ENCODE peak calls at places on chromosomes 1 and 21, in ten cellular contexts. T is CD8-positive, alpha-beta memory T cell; I is hepatocyte; K is uterus; C is CD8-positive, alpha-beta T cell; M is left ventricle myocardium inferior; F is CD4-positive, alpha-beta memory T cell; A is transverse colon; D is left lung; H is AG04450. X is an unnamed sample. For H3K27me3, the result is how much of the 10 kb centered on the place peaks cover.

GRCh38 chr21:34889287-34889536 is 159.9 kb downstream of the RUNX1 start:
- DNase-seq in C (no peak), F (no peak), A (peak), I (peak), K (peak), M (peak), H (no peak), D (peak), T (no peak), X (no peak)

GRCh38 chr1:240737268-240737667 is 125.3 kb upstream of the GREM2 start:
- DNase-seq in I (no peak), M (no peak), D (no peak), F (no peak), T (no peak), K (no peak), A (no peak), C (no peak), H (no peak), X (no peak)

GRCh38 chr1:50417487-50417886 is 5.8 kb downstream of the DMRTA2 start:
- DNase-seq in C (no peak), K (no peak), I (no peak), A (no peak), T (no peak), H (no peak), D (no peak), F (no peak), M (no peak), X (no peak)

GRCh38 chr1:43286115-43286514 is 734 bp upstream of the C1orf210 start:
- DNase-seq in I (no peak), D (peak), H (no peak), T (no peak), M (no peak), K (no peak), A (peak), F (no peak), C (no peak), X (no peak)

GRCh38 chr1:46424730-46425129 is 30.6 kb downstream of the FAAH start:
- DNase-seq in K (no peak), H (no peak), I (no peak), F (no peak), M (no peak), C (no peak), D (no peak), T (no peak), A (no peak), X (no peak)

GRCh38 chr1:184486761-184487445 is 100.1 kb downstream of the C1orf21 start:
- DNase-seq in H (no peak), F (no peak), C (no peak), A (no peak), M (no peak), D (no peak), T (no peak), K (no peak), I (no peak), X (no peak)

GRCh38 chr1:246001142-246001812 is 505.8 kb downstream of the SMYD3 start:
- DNase-seq in M (no peak), T (no peak), F (no peak), K (no peak), I (no peak), A (no peak), H (peak), D (no peak), C (no peak), X (no peak)

GRCh38 chr1:56397409-56397808 is 182.0 kb downstream of the PLPP3 start:
- DNase-seq in T (no peak), F (no peak), C (no peak), H (no peak), M (no peak), I (no peak), D (no peak), A (no peak), K (peak), X (no peak)

GRCh38 chr1:34973326-34973725 is 11.8 kb downstream of the TMEM35B start:
- DNase-seq in D (no peak), T (no peak), A (no peak), C (no peak), M (no peak), H (no peak), F (no peak), I (no peak), K (no peak), X (no peak)

GRCh38 chr21:32921632-32922230 is 104.0 kb upstream of the OLIG2 start:
- DNase-seq in H (no peak), K (no peak), M (no peak), A (peak), C (peak), D (peak), F (peak), T (peak), I (no peak), X (no peak)

GRCh38 chr21:42299324-42300044 is 15.7 kb downstream of the TFF3 start:
- DNase-seq in F (no peak), D (peak), A (no peak), K (no peak), H (no peak), I (no peak), M (peak), C (no peak), T (no peak), X (no peak)

GRCh38 chr1:1118011-1118892 is 2.4 kb upstream of the C1orf159 start:
- DNase-seq in K (no peak), M (peak), H (no peak), F (no peak), T (no peak), C (no peak), I (no peak), A (peak), D (peak), X (no peak)

GRCh38 chr1:27999055-27999454 is 39.3 kb downstream of the XKR8 start:
- DNase-seq in C (no peak), I (no peak), K (no peak), T (no peak), F (no peak), A (no peak), D (no peak), H (no peak), M (no peak), X (no peak)

GRCh38 chr1:25338188-25338981 is at the start of gene TMEM50A:
- DNase-seq in F (peak), K (peak), H (no peak), A (peak), T (peak), I (peak), M (peak), D (peak), C (peak), X (peak)

GRCh38 chr1:38045431-38046332 is 911 bp downstream of the POU3F1 start:
- DNase-seq in M (no peak), H (no peak), I (no peak), K (no peak), T (no peak), F (no peak), D (peak), A (no peak), C (no peak), X (no peak)

GRCh38 chr1:2466834-2467554 is 9.1 kb upstream of the PLCH2 start:
- DNase-seq in D (no peak), T (peak), A (no peak), K (no peak), M (no peak), F (peak), I (no peak), C (no peak), H (no peak), X (no peak)
- H3K27me3 ChIP-seq in D (half or more), T (under half), A (half or more), K (under half), M (half or more), F (under half), I (under half), C (under half), H (under half), X (under half)

DNA sequence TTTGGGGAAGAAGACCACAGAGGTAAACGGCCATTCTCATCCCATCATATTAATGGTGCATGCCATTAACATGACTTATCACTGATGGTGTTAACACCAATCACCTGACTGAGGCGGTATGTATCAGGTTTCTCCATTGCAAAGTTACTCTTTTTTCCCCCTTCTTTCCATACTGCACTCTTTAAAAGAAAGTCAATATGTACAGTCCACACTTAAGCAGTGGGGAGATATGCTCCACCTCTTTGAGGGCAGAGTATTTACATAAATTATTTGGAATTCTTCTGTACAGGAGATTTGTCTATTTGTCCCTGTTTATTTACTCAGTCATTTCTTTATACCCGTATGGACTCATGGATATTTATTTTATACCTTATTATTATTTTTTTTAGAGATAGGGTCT is 35.6 kb upstream of the OSBPL9 start:
- DNase-seq in T (no peak), M (no peak), C (no peak), D (no peak), K (no peak), H (no peak), I (no peak), F (no peak), A (no peak), X (no peak)
- H3K4me3 ChIP-seq in T (no peak), M (no peak), C (no peak), D (no peak), K (no peak), H (no peak), I (no peak), F (no peak), A (no peak), X (no peak)

GRCh38 chr1:18142969-18143368 is 35.4 kb downstream of the IGSF21 start:
- DNase-seq in K (no peak), T (no peak), M (no peak), H (no peak), F (no peak), D (no peak), I (no peak), C (no peak), A (no peak), X (no peak)

GRCh38 chr1:18140411-18140810 is 32.8 kb downstream of the IGSF21 start:
- DNase-seq in C (no peak), D (no peak), T (no peak), A (no peak), I (no peak), K (no peak), M (no peak), F (no peak), H (no peak), X (no peak)

GRCh38 chr1:18141661-18142060 is 34.1 kb downstream of the IGSF21 start:
- DNase-seq in C (no peak), K (no peak), F (no peak), M (no peak), A (no peak), I (no peak), T (no peak), D (no peak), H (no peak), X (no peak)

GRCh38 chr1:18144062-18144461 is 36.5 kb downstream of the IGSF21 start:
- DNase-seq in M (no peak), I (no peak), H (no peak), A (no peak), D (no peak), C (no peak), T (no peak), K (no peak), F (no peak), X (no peak)

GRCh38 chr1:18142471-18142870 is 34.9 kb downstream of the IGSF21 start:
- DNase-seq in F (no peak), A (no peak), I (no peak), K (no peak), C (no peak), T (no peak), D (no peak), M (no peak), H (no peak), X (no peak)
- H3K27me3 ChIP-seq in F (under half), A (under half), I (under half), K (under half), C (under half), T (under half), D (under half), M (half or more), H (under half), X (under half)

GRCh38 chr1:33339413-33339812 is 18.5 kb upstream of the A3GALT2 start:
- DNase-seq in H (no peak), D (no peak), T (no peak), A (no peak), C (no peak), K (no peak), M (no peak), F (no peak), I (no peak), X (no peak)
- H3K4me3 ChIP-seq in H (no peak), D (no peak), T (no peak), A (peak), C (no peak), K (peak), M (peak), F (no peak), I (no peak), X (peak)

GRCh38 chr1:23421343-23421742 is 3.2 kb downstream of the TCEA3 start:
- DNase-seq in C (no peak), H (no peak), A (no peak), K (no peak), T (no peak), D (no peak), M (no peak), F (no peak), I (no peak), X (no peak)

GRCh38 chr1:23422955-23423354 is 1.6 kb downstream of the TCEA3 start:
- DNase-seq in M (no peak), K (no peak), F (no peak), I (no peak), C (no peak), A (peak), H (no peak), D (no peak), T (no peak), X (no peak)

GRCh38 chr1:23423415-23424170 is 955 bp downstream of the TCEA3 start:
- DNase-seq in F (no peak), H (no peak), K (peak), C (no peak), D (peak), T (no peak), M (no peak), I (peak), A (peak), X (no peak)

GRCh38 chr1:23421752-23422312 is 2.7 kb downstream of the TCEA3 start:
- DNase-seq in M (no peak), C (no peak), I (peak), D (no peak), T (no peak), K (peak), H (peak), A (peak), F (no peak), X (no peak)

GRCh38 chr1:23422313-23422877 is 2.2 kb downstream of the TCEA3 start:
- DNase-seq in T (peak), D (no peak), K (peak), M (peak), H (peak), I (peak), A (peak), F (peak), C (peak), X (peak)
- H3K27me3 ChIP-seq in T (under half), D (under half), K (under half), M (under half), H (under half), I (under half), A (under half), F (under half), C (under half), X (under half)

X was measured in thoracic aorta.